ENCODE peak calls at places on chromosomes 16 and 17, in nine cellular contexts. O is HCT116, X is A549, C is GM12878, G is GM23338, J is Panc1, N is SK-N-SH, Y is K562, M is HepG2. I is an unnamed sample.

GRCh38 chr16:19844945-19845641 is 39.6 kb downstream of the GPRC5B start:
- DNase-seq in O (no peak), X (peak; percentile 50), C (no peak), G (no peak), J (peak; percentile 36), N (no peak), Y (no peak), M (no peak), I (no peak)

GRCh38 chr17:69560987-69561441 is 146.5 kb downstream of the MAP2K6 start:
- DNase-seq in O (no peak), X (no peak), C (no peak), G (no peak), J (no peak), N (peak; percentile 36), Y (no peak), M (no peak), I (no peak)

GRCh38 chr16:67349172-67349571 is 22.6 kb downstream of the LRRC36 start:
- DNase-seq in O (peak; percentile 48), X (no peak), C (no peak), G (peak; percentile 48), J (no peak), N (peak; percentile 33), Y (peak; percentile 26), M (peak; percentile 53), I (no peak)

GRCh38 chr17:21125862-21126261 is 902 bp upstream of the DHRS7B start:
- DNase-seq in O (no peak), X (no peak), C (no peak), G (no peak), J (no peak), N (no peak), Y (no peak), M (no peak), I (no peak)

GRCh38 chr16:55508271-55508921 is 476 bp upstream of the LPCAT2 start:
- DNase-seq in O (no peak), X (no peak), C (no peak), G (no peak), J (no peak), N (no peak), Y (no peak), M (no peak), I (peak; percentile 78)

GRCh38 chr16:73949574-73950348 is 346.9 kb upstream of the PSMD7 start:
- DNase-seq in O (no peak), X (no peak), C (no peak), G (no peak), J (no peak), N (no peak), Y (no peak), M (no peak), I (no peak)

GRCh38 chr17:60902399-60902798 is 224.7 kb downstream of the BCAS3 start:
- DNase-seq in O (no peak), X (no peak), C (no peak), G (no peak), J (no peak), N (no peak), Y (no peak), M (no peak), I (no peak)

GRCh38 chr16:89657442-89658220 is at the start of the genes CHMP1A and SPATA33:
- DNase-seq in O (peak; percentile 80), X (peak; percentile 84), C (peak; percentile 45), G (peak; percentile 91), J (peak; percentile 28), N (peak; percentile 99), Y (peak; percentile 94), M (peak; percentile 78), I (peak; percentile 61)

GRCh38 chr16:70695351-70696070 is 9.7 kb upstream of the MTSS2 start:
- DNase-seq in O (no peak), X (peak; percentile 56), C (no peak), G (peak; percentile 60), J (no peak), N (peak; percentile 67), Y (peak; percentile 82), M (peak; percentile 34), I (peak; percentile 81)

GRCh38 chr16:19073863-19074262 is 6.4 kb downstream of the COQ7 start:
- DNase-seq in O (no peak), X (no peak), C (no peak), G (no peak), J (no peak), N (no peak), Y (no peak), M (no peak), I (no peak)

GRCh38 chr17:58060596-58061191 is 22.5 kb upstream of the DYNLL2 start:
- DNase-seq in O (no peak), X (no peak), C (no peak), G (no peak), J (no peak), N (no peak), Y (no peak), M (no peak), I (no peak)

GRCh38 chr17:18626152-18626870 is 17.9 kb downstream of the TBC1D28 start:
- DNase-seq in O (no peak), X (peak; percentile 5), C (no peak), G (no peak), J (no peak), N (peak; percentile 3), Y (no peak), M (no peak), I (no peak)

GRCh38 chr17:64707077-64707591 is 45.0 kb upstream of the SMURF2 start:
- DNase-seq in O (peak; percentile 100), X (peak; percentile 98), C (no peak), G (peak; percentile 36), J (peak; percentile 92), N (peak; percentile 74), Y (no peak), M (peak; percentile 68), I (peak; percentile 87)

GRCh38 chr16:1379054-1379862 is 27.5 kb downstream of the GNPTG start:
- DNase-seq in O (no peak), X (peak; percentile 76), C (no peak), G (peak; percentile 70), J (no peak), N (peak; percentile 97), Y (peak; percentile 93), M (peak; percentile 60), I (peak; percentile 76)

GRCh38 chr16:24511801-24512200 is 27.6 kb upstream of the RBBP6 start:
- DNase-seq in O (no peak), X (no peak), C (no peak), G (no peak), J (no peak), N (no peak), Y (no peak), M (no peak), I (no peak)

DNA sequence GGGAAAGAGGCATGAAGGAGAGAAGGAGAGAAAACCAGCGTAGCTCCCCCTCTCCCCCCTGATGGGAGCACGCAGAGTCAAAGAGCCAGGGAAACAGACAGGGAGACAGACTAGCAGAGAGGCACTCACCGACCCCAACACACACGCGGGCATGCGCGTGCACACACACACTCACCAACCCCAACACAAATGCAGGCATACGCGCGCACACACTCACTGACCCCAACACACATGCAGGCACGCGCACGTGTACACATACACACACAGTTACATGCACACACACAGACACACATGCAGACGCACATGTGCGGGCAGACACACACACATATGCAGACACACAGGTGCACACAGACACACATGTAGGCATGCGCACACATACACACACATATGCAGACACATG is 4.6 kb downstream of the CACNB1 start:
- DNase-seq in O (no peak), X (no peak), C (no peak), G (no peak), J (no peak), N (no peak), Y (no peak), M (no peak), I (no peak)
- TF ChIP-seq REST in O (no peak), X (no peak), C (no peak), G (no peak), J (no peak), N (no peak), Y (no peak), M (no peak), I (no peak)

GRCh38 chr17:13792314-13792713 is 190.6 kb upstream of the HS3ST3A1 start:
- DNase-seq in O (no peak), X (no peak), C (no peak), G (no peak), J (no peak), N (no peak), Y (no peak), M (no peak), I (no peak)
- TF ChIP-seq REST in O (no peak), X (no peak), C (no peak), G (no peak), J (no peak), N (no peak), Y (no peak), M (no peak), I (no peak)

GRCh38 chr17:47223007-47223406 is 13.9 kb downstream of the MYL4 start:
- DNase-seq in O (no peak), X (no peak), C (no peak), G (no peak), J (no peak), N (no peak), Y (no peak), M (no peak), I (no peak)
- TF ChIP-seq REST in O (no peak), X (no peak), C (no peak), G (no peak), J (no peak), N (no peak), Y (no peak), M (no peak), I (no peak)

GRCh38 chr16:85317704-85318103 is 205.4 kb upstream of the CIBAR2 start:
- DNase-seq in O (no peak), X (no peak), C (no peak), G (no peak), J (no peak), N (no peak), Y (no peak), M (no peak), I (no peak)

GRCh38 chr16:85316944-85317343 is 204.7 kb upstream of the CIBAR2 start:
- DNase-seq in O (no peak), X (no peak), C (no peak), G (no peak), J (no peak), N (no peak), Y (no peak), M (no peak), I (no peak)

GRCh38 chr16:85314633-85315032 is 202.4 kb upstream of the CIBAR2 start:
- DNase-seq in O (no peak), X (no peak), C (no peak), G (no peak), J (no peak), N (no peak), Y (no peak), M (no peak), I (no peak)

GRCh38 chr16:85315871-85316270 is 203.6 kb upstream of the CIBAR2 start:
- DNase-seq in O (no peak), X (no peak), C (no peak), G (no peak), J (no peak), N (no peak), Y (no peak), M (no peak), I (no peak)

DNA sequence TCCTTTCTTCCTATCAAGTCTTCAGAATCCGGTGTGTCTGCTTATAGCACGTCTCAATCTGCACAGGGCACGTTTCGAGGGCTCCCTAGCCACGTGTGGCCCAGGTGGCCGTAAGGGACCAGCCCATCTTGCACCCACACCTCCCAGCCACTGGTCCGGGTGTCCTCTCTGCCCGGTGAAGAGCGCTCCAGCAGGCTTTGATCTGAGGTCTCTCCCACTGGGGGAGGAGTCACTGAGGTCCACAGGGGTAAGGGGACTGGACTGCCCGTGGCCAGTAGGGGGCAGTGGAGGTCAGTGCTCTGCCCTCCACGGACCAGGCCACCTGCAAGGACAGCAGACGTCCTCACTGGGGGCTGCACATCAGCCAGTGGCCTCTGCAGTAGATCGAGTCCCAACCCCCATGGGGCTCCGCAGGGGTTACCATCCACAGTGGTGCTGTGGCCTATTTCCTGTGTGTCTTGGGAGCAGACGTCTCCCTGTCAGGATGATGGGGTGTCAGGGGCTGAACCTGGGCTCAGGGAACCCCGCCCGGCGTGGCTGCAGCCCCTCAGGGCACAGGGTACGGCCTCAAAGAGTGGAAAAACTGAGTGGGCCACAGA is 204.1 kb upstream of the CIBAR2 start:
- DNase-seq in O (peak; percentile 83), X (peak; percentile 79), C (no peak), G (peak; percentile 85), J (no peak), N (peak; percentile 93), Y (peak; percentile 96), M (peak; percentile 80), I (peak; percentile 43)
- TF ChIP-seq REST in O (no peak), X (no peak), C (no peak), G (no peak), J (no peak), N (no peak), Y (no peak), M (no peak), I (no peak)